ENCODE peak calls at places on chromosomes 12 and 14, in six cellular contexts. F is pancreas, S is HCT116, E is ascending aorta, P is sigmoid colon, D is gastrocnemius medialis. J is an unnamed sample.

GRCh38 chr14:20468773-20469241 is 399 bp upstream of the PNP start:
- DNase-seq in F (peak; percentile 38), S (no peak), E (no peak), P (no peak), D (no peak), J (no peak)

GRCh38 chr12:115468087-115468510 is 784.1 kb upstream of the TBX3 start:
- DNase-seq in F (no peak), S (no peak), E (no peak), P (no peak), D (no peak), J (peak; percentile 70)

GRCh38 chr12:85309180-85309579 is 29.2 kb downstream of the ALX1 start:
- DNase-seq in F (no peak), S (no peak), E (no peak), P (no peak), D (no peak), J (no peak)

GRCh38 chr12:57716305-57716704 is 22.2 kb downstream of the AGAP2 start:
- DNase-seq in F (no peak), S (no peak), E (no peak), P (no peak), D (no peak), J (no peak)

GRCh38 chr12:28415755-28416154 is 225.5 kb downstream of the CCDC91 start:
- DNase-seq in F (no peak), S (no peak), E (no peak), P (no peak), D (no peak), J (peak; percentile 83)

GRCh38 chr12:53219116-53219955 is 12.3 kb upstream of the ITGB7 start:
- DNase-seq in F (peak; percentile 41), S (no peak), E (no peak), P (no peak), D (no peak), J (peak; percentile 40)

GRCh38 chr12:71708658-71709057 is 22.8 kb downstream of the TMEM19 start:
- DNase-seq in F (no peak), S (no peak), E (no peak), P (no peak), D (no peak), J (peak; percentile 45)

GRCh38 chr14:74875941-74876913 is at the start of gene PROX2:
- DNase-seq in F (no peak), S (no peak), E (no peak), P (no peak), D (no peak), J (no peak)

DNA sequence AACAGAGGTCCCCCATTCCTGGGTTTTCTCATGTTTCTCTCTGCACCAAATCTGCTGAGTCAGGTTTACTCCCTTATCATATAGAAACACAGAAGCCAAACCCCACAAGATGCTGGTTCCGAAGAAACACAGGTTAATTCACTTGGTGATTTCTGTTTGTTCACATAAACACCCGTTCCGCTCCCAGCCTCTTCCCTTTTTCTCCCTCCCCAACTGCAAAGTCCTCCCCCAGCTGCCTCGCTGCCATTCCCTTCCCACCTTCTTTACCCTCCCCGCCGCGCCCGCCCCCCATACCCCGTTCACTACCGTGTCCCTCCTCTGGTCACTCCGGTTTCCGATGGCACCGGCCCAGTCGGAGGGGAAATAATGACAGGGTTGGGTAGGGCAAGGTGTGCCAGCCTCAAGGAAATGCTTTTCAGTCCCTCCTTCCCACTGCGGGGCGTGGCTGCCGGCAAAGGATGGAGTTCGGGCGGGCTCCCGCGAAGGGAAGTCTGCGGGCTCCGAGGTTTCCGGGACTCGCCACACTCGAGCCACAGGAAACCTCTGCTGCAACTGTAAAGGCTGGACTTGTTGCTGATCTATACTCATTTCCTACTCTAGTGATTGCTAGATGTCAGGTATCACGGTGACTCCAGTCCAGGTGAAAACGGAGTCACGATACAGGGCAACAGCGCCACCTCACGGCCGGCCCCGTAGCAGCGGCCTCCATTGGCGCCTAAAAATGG is at the start of gene STYK1:
- DNase-seq in F (peak; percentile 60), S (peak; percentile 81), E (no peak), P (no peak), D (no peak), J (peak; percentile 79)
- H3K27ac ChIP-seq in F (no peak within 1 kb of the TSS), S (peak within 1 kb of the TSS; percentile 67), E (no peak within 1 kb of the TSS), P (no peak within 1 kb of the TSS), D (no peak within 1 kb of the TSS), J (no peak within 1 kb of the TSS)

GRCh38 chr12:851343-851742 is 98.2 kb downstream of the RAD52 start:
- DNase-seq in F (no peak), S (no peak), E (no peak), P (no peak), D (no peak), J (no peak)
- H3K4me1 ChIP-seq in F (peaks cover 5% of the 10 kb centered on the region), S (no peaks in the 10 kb centered on the region), E (peaks cover 22% of the 10 kb centered on the region), P (no peaks in the 10 kb centered on the region), D (peaks cover 44% of the 10 kb centered on the region), J (peaks cover 40% of the 10 kb centered on the region)

GRCh38 chr12:26044007-26044394 is 80.8 kb downstream of the BHLHE41 start:
- DNase-seq in F (no peak), S (no peak), E (no peak), P (no peak), D (no peak), J (no peak)

GRCh38 chr12:26046203-26046602 is 78.6 kb downstream of the BHLHE41 start:
- DNase-seq in F (no peak), S (no peak), E (no peak), P (no peak), D (no peak), J (no peak)

GRCh38 chr12:26042645-26043044 is 82.2 kb downstream of the BHLHE41 start:
- DNase-seq in F (no peak), S (no peak), E (no peak), P (no peak), D (no peak), J (no peak)

GRCh38 chr12:26043139-26044006 is 81.5 kb downstream of the BHLHE41 start:
- DNase-seq in F (no peak), S (no peak), E (no peak), P (no peak), D (no peak), J (no peak)

DNA sequence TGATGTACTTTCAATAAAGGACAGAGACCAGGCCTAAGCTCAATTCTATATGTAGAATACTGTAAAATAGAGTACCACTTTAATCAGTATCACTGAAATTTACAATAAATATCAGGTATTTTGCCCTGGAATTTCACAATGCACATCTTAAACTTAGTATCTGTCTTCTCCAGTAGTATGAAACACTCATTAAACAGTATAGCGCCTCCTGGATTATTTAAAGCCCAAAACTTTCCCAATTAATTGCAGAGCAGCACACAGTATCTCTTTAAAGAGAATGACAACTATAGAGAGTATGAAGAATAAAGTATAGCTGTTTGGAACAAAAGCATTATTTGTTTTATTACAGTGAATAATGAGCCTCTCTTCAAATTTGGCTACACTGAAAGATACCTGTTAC is 80.2 kb downstream of the BHLHE41 start:
- DNase-seq in F (no peak), S (no peak), E (no peak), P (no peak), D (no peak), J (no peak)
- TF ChIP-seq CTCF in F (no peak), S (no peak), E (no peak), P (no peak), D (no peak), J (no peak)

GRCh38 chr14:66624319-66624937 is 116.5 kb downstream of the GPHN start:
- DNase-seq in F (peak; percentile 51), S (peak; percentile 48), E (no peak), P (peak; percentile 60), D (peak; percentile 32), J (no peak)
- H3K27ac ChIP-seq in F (no peak overlapping the region), S (no peak overlapping the region), E (no peak overlapping the region), P (no peak overlapping the region), D (no peak overlapping the region), J (no peak overlapping the region)

DNA sequence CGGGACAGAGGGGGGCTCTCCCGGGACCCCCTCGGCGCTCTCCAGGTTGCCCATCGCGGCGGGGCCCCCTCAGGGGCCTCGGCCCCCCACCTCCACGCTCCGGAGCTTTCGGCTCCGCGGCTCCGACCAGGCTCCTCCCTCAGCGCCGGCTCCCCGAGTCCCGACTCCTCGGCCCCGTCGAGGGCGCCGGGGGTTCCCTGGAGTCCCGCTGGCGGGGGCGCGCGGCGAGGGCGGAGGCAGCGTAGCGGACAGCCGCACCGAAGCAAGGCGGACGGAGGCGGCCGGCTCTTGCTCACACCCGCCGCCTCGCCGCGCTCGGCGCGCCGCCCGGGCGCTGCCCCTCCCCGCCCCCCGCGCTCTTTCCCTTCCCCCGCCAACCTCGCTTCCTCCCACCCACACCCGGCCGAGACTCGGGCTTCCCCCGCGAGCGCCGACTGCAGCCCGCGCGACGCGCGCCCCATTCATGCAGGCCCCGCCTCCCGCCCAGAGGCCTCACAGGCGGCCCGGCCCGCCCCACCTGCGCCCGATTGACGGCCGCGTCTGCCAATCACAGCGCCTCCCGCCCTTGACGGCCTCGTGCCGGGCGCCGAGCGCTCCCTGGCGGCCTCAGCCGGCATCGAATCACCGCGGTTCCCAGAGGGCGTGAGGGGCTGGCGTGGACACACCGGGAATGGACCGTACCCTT is at the start of gene FMNL3:
- DNase-seq in F (peak; percentile 98), S (peak; percentile 79), E (peak; percentile 91), P (peak; percentile 99), D (peak; percentile 94), J (peak; percentile 78)
- H3K4me1 ChIP-seq in F (no peaks in the 10 kb centered on the region), S (no peaks in the 10 kb centered on the region), E (peaks cover 9% of the 10 kb centered on the region), P (no peaks in the 10 kb centered on the region), D (peaks cover 30% of the 10 kb centered on the region), J (peaks cover 18% of the 10 kb centered on the region)